ENCODE peak calls at places on chromosomes 12 and 14, in ten cellular contexts. B is breast epithelium, H is adrenal gland, X is stomach, G is IMR-90, O is A549, F is transverse colon, T is right lobe of liver, R is heart left ventricle, P is prostate gland. E is an unnamed sample.

GRCh38 chr14:64232944-64233343 is 61.2 kb downstream of the ESR2 start:
- DNase-seq in H (peak), F (no peak), P (no peak), O (no peak), X (no peak), G (no peak), R (no peak), T (no peak), B (no peak), E (no peak)

GRCh38 chr12:40820794-40821484 is 128.7 kb downstream of the CNTN1 start:
- DNase-seq in T (no peak), B (no peak), H (no peak), X (no peak), P (no peak), R (no peak), F (no peak), G (no peak), O (no peak), E (no peak)

GRCh38 chr12:112842441-112842840 is 50.9 kb downstream of the RPH3A start:
- DNase-seq in F (no peak), G (no peak), P (no peak), X (no peak), O (no peak), B (no peak), T (no peak), R (no peak), H (no peak), E (no peak)

GRCh38 chr12:113232787-113233585 is 11.7 kb downstream of the TPCN1 start:
- DNase-seq in H (peak), R (peak), T (no peak), P (no peak), G (no peak), O (no peak), B (no peak), X (peak), F (peak), E (peak)

GRCh38 chr12:84035766-84036165 is 876.8 kb downstream of the SLC6A15 start:
- DNase-seq in F (no peak), G (no peak), B (no peak), H (no peak), O (no peak), P (no peak), R (no peak), T (no peak), X (no peak), E (no peak)

GRCh38 chr14:38839743-38840375 is 263.2 kb downstream of the SEC23A start:
- DNase-seq in B (no peak), O (peak), G (no peak), X (no peak), F (no peak), H (no peak), T (no peak), P (no peak), R (no peak), E (no peak)

GRCh38 chr14:75886661-75887348 is 95.0 kb downstream of the TGFB3 start:
- DNase-seq in T (no peak), B (no peak), O (no peak), F (no peak), X (no peak), H (no peak), R (no peak), P (no peak), G (no peak), E (peak)

GRCh38 chr12:2959508-2960431 is 573 bp downstream of the TEAD4 start:
- DNase-seq in G (peak), P (peak), H (peak), X (peak), F (peak), R (peak), T (peak), B (no peak), O (peak), E (no peak)

GRCh38 chr12:109763201-109763841 is 49.7 kb downstream of the FAM222A start:
- DNase-seq in T (no peak), P (no peak), O (peak), X (peak), R (peak), B (peak), H (peak), G (peak), F (peak), E (no peak)

GRCh38 chr12:123621619-123622530 is 11.6 kb downstream of the EIF2B1 start:
- DNase-seq in H (no peak), F (no peak), O (no peak), P (no peak), G (no peak), T (no peak), R (no peak), X (no peak), B (no peak), E (no peak)

GRCh38 chr14:32457213-32457920 is 128.3 kb downstream of the AKAP6 start:
- DNase-seq in F (peak), B (no peak), R (peak), X (no peak), T (no peak), G (peak), P (no peak), O (no peak), H (no peak), E (no peak)

GRCh38 chr14:73976150-73976549 is 26.0 kb downstream of the COQ6 start:
- DNase-seq in O (no peak), H (no peak), P (no peak), X (no peak), B (no peak), G (no peak), R (no peak), T (no peak), F (peak), E (no peak)

GRCh38 chr12:129544716-129545115 is 359.1 kb downstream of the TMEM132D start:
- DNase-seq in G (no peak), B (no peak), H (no peak), R (no peak), O (no peak), P (no peak), X (no peak), F (no peak), T (no peak), E (no peak)

GRCh38 chr14:51630987-51631386 is 20.7 kb upstream of the FRMD6 start:
- DNase-seq in R (no peak), B (no peak), G (no peak), T (no peak), H (no peak), P (no peak), F (no peak), X (no peak), O (no peak), E (no peak)

GRCh38 chr12:1595026-1595561 is 713 bp upstream of the FBXL14 start:
- DNase-seq in H (no peak), X (no peak), P (peak), T (no peak), F (peak), B (no peak), G (no peak), O (no peak), R (no peak), E (no peak)

GRCh38 chr12:120820885-120821510 is 83.2 kb downstream of the SPPL3 start:
- DNase-seq in T (no peak), B (no peak), R (no peak), G (no peak), P (no peak), F (no peak), H (no peak), O (no peak), X (no peak), E (no peak)

GRCh38 chr12:67151891-67152290 is 117.3 kb upstream of the CAND1 start:
- DNase-seq in B (no peak), G (no peak), F (no peak), T (no peak), O (no peak), H (no peak), R (no peak), X (no peak), P (no peak), E (no peak)

GRCh38 chr12:40336573-40337199 is 111.9 kb downstream of the LRRK2 start:
- DNase-seq in B (no peak), H (no peak), P (no peak), T (no peak), F (no peak), O (peak), X (no peak), G (peak), R (no peak), E (no peak)

GRCh38 chr14:76772300-76773187 is 11.3 kb downstream of the VASH1 start:
- DNase-seq in P (no peak), T (peak), X (no peak), R (peak), F (peak), B (no peak), O (no peak), G (peak), H (peak), E (no peak)

GRCh38 chr12:15372313-15372712 is 50.0 kb downstream of the PTPRO start:
- DNase-seq in F (no peak), T (no peak), X (no peak), H (no peak), P (no peak), O (no peak), G (no peak), B (no peak), R (no peak), E (no peak)

GRCh38 chr12:34406996-34407300 is 384.7 kb downstream of the ALG10 start:
- DNase-seq in G (no peak), B (peak), H (no peak), F (peak), R (peak), O (no peak), T (peak), P (no peak), X (no peak), E (peak)

GRCh38 chr12:103144278-103144677 is 186.8 kb downstream of the ASCL1 start:
- DNase-seq in T (no peak), F (no peak), P (no peak), H (no peak), B (no peak), G (no peak), O (no peak), R (no peak), X (no peak), E (no peak)

GRCh38 chr12:29317556-29318363 is 63.2 kb downstream of the ERGIC2 start:
- DNase-seq in B (no peak), H (peak), X (peak), R (peak), G (peak), F (peak), O (peak), P (peak), T (no peak), E (no peak)

GRCh38 chr14:99189201-99189801 is 82.7 kb downstream of the BCL11B start:
- DNase-seq in P (no peak), O (no peak), X (no peak), R (no peak), T (no peak), H (no peak), G (no peak), B (peak), F (no peak), E (no peak)

GRCh38 chr12:44819884-44820283 is 56.2 kb downstream of the NELL2 start:
- DNase-seq in G (no peak), T (no peak), X (no peak), B (no peak), H (no peak), F (no peak), R (no peak), O (no peak), P (no peak), E (no peak)

GRCh38 chr14:26707234-26707633 is 109.4 kb upstream of the NOVA1 start:
- DNase-seq in X (no peak), P (no peak), R (no peak), B (no peak), T (no peak), H (no peak), G (no peak), F (no peak), O (no peak), E (no peak)

GRCh38 chr14:26703967-26704366 is 106.1 kb upstream of the NOVA1 start:
- DNase-seq in B (no peak), H (no peak), O (no peak), T (no peak), X (no peak), G (no peak), R (no peak), P (no peak), F (no peak), E (no peak)

GRCh38 chr14:26709019-26709418 is 111.2 kb upstream of the NOVA1 start:
- DNase-seq in T (no peak), H (no peak), F (no peak), P (no peak), G (no peak), R (no peak), O (no peak), X (no peak), B (no peak), E (no peak)
- H3K4me3 ChIP-seq in T (no peak), H (no peak), F (no peak), P (no peak), G (no peak), R (no peak), O (no peak), X (no peak), B (no peak), E (no peak)

GRCh38 chr12:6471992-6472366 is 1.5 kb upstream of the VAMP1 start:
- DNase-seq in G (no peak), H (no peak), T (no peak), O (no peak), R (no peak), B (no peak), X (no peak), P (no peak), F (no peak), E (no peak)

GRCh38 chr12:6470375-6471163 is at the start of gene VAMP1:
- DNase-seq in R (peak), T (peak), G (peak), B (peak), O (peak), F (peak), H (peak), X (peak), P (peak), E (peak)

GRCh38 chr12:6468283-6468575 is 2.2 kb downstream of the VAMP1 start:
- DNase-seq in F (no peak), G (peak), T (no peak), H (no peak), X (no peak), R (no peak), O (no peak), B (no peak), P (no peak), E (no peak)

GRCh38 chr12:6469609-6470374 is 685 bp downstream of the VAMP1 start:
- DNase-seq in B (no peak), P (no peak), F (no peak), H (no peak), O (no peak), X (no peak), G (no peak), R (no peak), T (no peak), E (no peak)

GRCh38 chr12:6469092-6469491 is 1.4 kb downstream of the VAMP1 start:
- DNase-seq in X (no peak), H (peak), O (no peak), T (no peak), F (no peak), P (no peak), G (no peak), B (no peak), R (no peak), E (no peak)
- TF ChIP-seq POLR2A in X (no peak), H (no peak), O (no peak), T (no peak), F (no peak), P (no peak), G (no peak), B (no peak), R (no peak), E (no peak)

GRCh38 chr12:116860281-116860680 is 21.0 kb downstream of the HRK start:
- DNase-seq in F (no peak), B (no peak), P (no peak), T (no peak), X (no peak), G (no peak), H (no peak), R (no peak), O (no peak), E (no peak)

GRCh38 chr12:116862167-116862566 is 19.1 kb downstream of the HRK start:
- DNase-seq in R (no peak), T (no peak), O (no peak), P (no peak), F (no peak), H (no peak), X (no peak), B (no peak), G (no peak), E (no peak)

GRCh38 chr12:116861331-116861730 is 19.9 kb downstream of the HRK start:
- DNase-seq in F (peak), H (peak), B (no peak), T (no peak), O (no peak), X (no peak), P (no peak), R (peak), G (peak), E (no peak)

GRCh38 chr12:116864371-116865160 is 16.7 kb downstream of the HRK start:
- DNase-seq in G (peak), X (no peak), T (no peak), F (no peak), H (no peak), P (no peak), B (no peak), O (peak), R (no peak), E (peak)

DNA sequence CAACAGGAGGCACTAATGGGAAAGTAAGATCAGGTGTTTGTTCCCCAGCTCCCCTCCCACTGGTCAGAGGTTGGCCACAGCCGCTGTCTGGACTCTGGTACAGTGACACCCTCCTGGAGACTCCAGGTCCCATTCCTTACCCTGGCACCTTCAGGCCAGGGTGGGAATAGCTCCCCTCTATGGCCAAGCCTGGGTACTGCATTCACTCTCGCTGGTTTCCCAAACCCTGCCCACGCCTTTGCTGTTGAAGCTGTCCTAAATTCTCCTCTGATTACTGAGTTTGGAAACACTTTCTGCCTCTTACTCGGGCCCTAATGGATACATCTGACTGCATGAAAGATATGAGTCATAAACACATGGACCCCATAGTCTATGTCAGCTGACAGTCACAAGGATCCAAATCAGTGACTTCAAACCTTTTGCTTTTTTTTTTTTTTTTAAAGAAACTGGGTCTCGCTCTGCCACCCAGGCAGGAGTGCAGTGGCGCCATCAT is 17.9 kb downstream of the HRK start:
- DNase-seq in H (no peak), G (peak), T (no peak), R (no peak), F (peak), X (no peak), O (peak), P (no peak), B (no peak), E (no peak)
- H3K4me3 ChIP-seq in H (no peak), G (no peak), T (no peak), R (no peak), F (no peak), X (no peak), O (no peak), P (no peak), B (no peak), E (no peak)

GRCh38 chr12:130953783-130954543 is at the start of gene ADGRD1:
- DNase-seq in B (no peak), P (no peak), G (peak), H (peak), T (no peak), R (peak), O (peak), F (peak), X (peak), E (peak)
- TF ChIP-seq POLR2A in B (peak), P (no peak), G (no peak), H (no peak), T (no peak), R (peak), O (no peak), F (peak), X (no peak), E (no peak)

GRCh38 chr12:27905285-27906126 is 67.0 kb downstream of the PTHLH start:
- DNase-seq in F (no peak), X (no peak), R (no peak), P (no peak), O (no peak), B (no peak), G (no peak), H (no peak), T (no peak), E (no peak)
- H3K4me3 ChIP-seq in F (no peak), X (no peak), R (no peak), P (no peak), O (no peak), B (no peak), G (no peak), H (no peak), T (no peak), E (no peak)

GRCh38 chr14:88551936-88552565 is 2.8 kb downstream of the PTPN21 start:
- DNase-seq in P (peak), X (no peak), O (no peak), F (no peak), T (peak), H (peak), B (no peak), R (peak), G (peak), E (no peak)

GRCh38 chr14:88556581-88556980 is 1.8 kb upstream of the PTPN21 start:
- DNase-seq in T (no peak), X (no peak), F (no peak), R (no peak), O (no peak), B (no peak), G (peak), P (no peak), H (no peak), E (no peak)

GRCh38 chr14:88552859-88553258 is 1.9 kb downstream of the PTPN21 start:
- DNase-seq in F (no peak), O (no peak), H (no peak), X (no peak), B (no peak), P (no peak), R (no peak), G (no peak), T (no peak), E (no peak)

GRCh38 chr14:88554458-88555286 is at the start of gene PTPN21:
- DNase-seq in H (peak), G (peak), T (peak), O (peak), P (peak), R (peak), X (peak), B (peak), F (peak), E (peak)

GRCh38 chr14:88553886-88554457 is 835 bp downstream of the PTPN21 start:
- DNase-seq in B (no peak), P (peak), X (no peak), O (no peak), T (no peak), R (no peak), G (peak), F (no peak), H (no peak), E (no peak)
- TF ChIP-seq POLR2A in B (no peak), P (no peak), X (no peak), O (no peak), T (no peak), R (no peak), G (no peak), F (no peak), H (no peak), E (no peak)

GRCh38 chr14:54147758-54148157 is 191.1 kb upstream of the BMP4 start:
- DNase-seq in H (no peak), G (no peak), O (no peak), B (no peak), R (no peak), T (no peak), P (no peak), F (no peak), X (no peak), E (no peak)

GRCh38 chr14:54148251-54148650 is 191.6 kb upstream of the BMP4 start:
- DNase-seq in P (no peak), R (no peak), F (no peak), H (no peak), T (no peak), B (no peak), X (no peak), O (no peak), G (no peak), E (no peak)

GRCh38 chr14:54147285-54147684 is 190.7 kb upstream of the BMP4 start:
- DNase-seq in F (no peak), X (no peak), P (no peak), H (peak), B (no peak), O (peak), R (no peak), T (no peak), G (peak), E (no peak)

GRCh38 chr14:54152351-54152750 is 195.7 kb upstream of the BMP4 start:
- DNase-seq in P (no peak), F (no peak), X (no peak), R (no peak), G (no peak), T (no peak), O (no peak), B (no peak), H (no peak), E (no peak)

DNA sequence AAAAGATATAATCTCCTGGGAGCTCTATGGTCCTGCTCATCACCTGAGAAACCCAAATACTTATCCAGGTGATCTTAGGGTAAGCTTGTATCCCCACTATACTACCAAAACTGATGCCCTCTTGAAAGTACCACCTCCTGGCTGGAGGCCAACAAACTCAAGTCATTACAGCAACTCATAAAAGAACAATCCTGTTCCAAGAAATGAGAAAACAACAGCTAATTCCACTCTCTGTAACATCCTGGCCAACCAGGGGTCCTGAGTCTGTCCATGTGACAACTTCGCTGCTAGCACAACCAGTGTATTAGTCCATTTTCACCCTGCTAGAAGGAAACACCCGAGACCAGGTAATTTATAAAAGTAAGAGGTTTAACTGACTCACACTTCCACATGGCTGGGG is 190.0 kb upstream of the BMP4 start:
- DNase-seq in H (no peak), F (no peak), T (no peak), R (no peak), O (no peak), P (no peak), X (no peak), B (no peak), G (no peak), E (no peak)
- H3K4me3 ChIP-seq in H (no peak), F (no peak), T (no peak), R (no peak), O (no peak), P (no peak), X (no peak), B (no peak), G (no peak), E (no peak)